ENCODE peak calls at places on chromosomes 11 and 22, in seven cellular contexts. J, W, O, R, E, Y and V are unnamed samples.
A peak's percentile ranks its signal among the peaks of the same experiment; 100 is the strongest.

GRCh38 chr11:68684385-68685356 is at the start of gene GAL:
- DNase-seq in J (no peak), W (no peak), O (peak; percentile 46), R (peak; percentile 62), E (no peak), Y (no peak), V (peak; percentile 44)

GRCh38 chr22:46112405-46112804 is 37.9 kb upstream of the PPARA start:
- DNase-seq in J (no peak), W (no peak), O (no peak), R (peak; percentile 54), E (no peak), Y (no peak), V (no peak)

GRCh38 chr11:67464411-67465189 is 4.5 kb downstream of the TMEM134 start:
- DNase-seq in J (peak; percentile 90), W (peak; percentile 93), O (peak; percentile 90), R (peak; percentile 79), E (no peak), Y (peak; percentile 89), V (peak; percentile 82)

GRCh38 chr11:118913411-118914125 is 12.2 kb downstream of the BCL9L start:
- DNase-seq in J (no peak), W (no peak), O (peak; percentile 48), R (no peak), E (no peak), Y (peak; percentile 29), V (no peak)

GRCh38 chr11:2799881-2800654 is 85.5 kb downstream of the CDKN1C start:
- DNase-seq in J (peak; percentile 43), W (no peak), O (no peak), R (no peak), E (no peak), Y (no peak), V (peak; percentile 80)

GRCh38 chr11:63945482-63946163 is 6.8 kb downstream of the NAA40 start:
- DNase-seq in J (no peak), W (no peak), O (peak; percentile 59), R (peak; percentile 80), E (no peak), Y (peak; percentile 29), V (peak; percentile 80)

GRCh38 chr22:47199261-47199948 is 437.0 kb downstream of the TBC1D22A start:
- DNase-seq in J (peak; percentile 43), W (no peak), O (no peak), R (no peak), E (no peak), Y (no peak), V (peak; percentile 17)

GRCh38 chr11:27718346-27718852 is 18.1 kb upstream of the BDNF start:
- DNase-seq in J (no peak), W (no peak), O (peak; percentile 84), R (no peak), E (no peak), Y (no peak), V (no peak)

GRCh38 chr11:68146010-68146540 is 24.9 kb upstream of the CHKA start:
- DNase-seq in J (peak; percentile 92), W (no peak), O (peak; percentile 17), R (no peak), E (no peak), Y (no peak), V (no peak)

GRCh38 chr11:7442588-7443215 is 42.6 kb upstream of the OLFML1 start:
- DNase-seq in J (peak; percentile 68), W (no peak), O (peak; percentile 61), R (peak; percentile 72), E (peak; percentile 18), Y (peak; percentile 44), V (peak; percentile 70)

GRCh38 chr11:128667873-128668272 is 26.0 kb upstream of the FLI1 start:
- DNase-seq in J (no peak), W (no peak), O (no peak), R (no peak), E (no peak), Y (no peak), V (no peak)

GRCh38 chr11:61347916-61348461 is 13.7 kb downstream of the CYB561A3 start:
- DNase-seq in J (peak; percentile 97), W (no peak), O (peak; percentile 51), R (no peak), E (no peak), Y (no peak), V (no peak)